ENCODE peak calls at places on chromosomes 1 and 21, in six cellular contexts. Z is OCI-LY7; L is hepatocyte; R is CD4-positive, alpha-beta T cell; O is sigmoid colon; M is fibroblast of lung. S is an unnamed sample.

GRCh38 chr21:28427356-28428022 is 565.2 kb downstream of the LTN1 start:
- DNase-seq in M (peak; percentile 43), L (no peak), R (no peak), O (no peak), Z (no peak), S (no peak)

GRCh38 chr1:211495584-211495983 is 3.6 kb upstream of the RD3 start:
- DNase-seq in Z (no peak), M (no peak), L (no peak), R (no peak), O (peak; percentile 25), S (no peak)

GRCh38 chr1:30192969-30193630 is 530.3 kb downstream of the MATN1 start:
- DNase-seq in M (no peak), R (no peak), O (no peak), L (no peak), Z (no peak), S (no peak)

GRCh38 chr1:25022361-25023189 is 92.5 kb upstream of the RUNX3 start:
- DNase-seq in M (peak; percentile 77), R (peak; percentile 92), L (peak; percentile 78), O (peak; percentile 83), Z (peak; percentile 86), S (peak; percentile 99)

GRCh38 chr1:211975152-211975941 is 60.0 kb downstream of the INTS7 start:
- DNase-seq in Z (no peak), R (no peak), O (no peak), L (no peak), M (no peak), S (no peak)

GRCh38 chr1:25703671-25704637 is 87.4 kb downstream of the MAN1C1 start:
- DNase-seq in O (peak; percentile 64), L (no peak), M (no peak), Z (peak; percentile 16), R (no peak), S (no peak)

GRCh38 chr21:21096956-21097355 is 98.7 kb downstream of the NCAM2 start:
- DNase-seq in M (peak; percentile 25), O (no peak), R (no peak), L (no peak), Z (no peak), S (no peak)

GRCh38 chr1:164051791-164052190 is 507.2 kb upstream of the PBX1 start:
- DNase-seq in M (no peak), R (no peak), Z (no peak), L (no peak), O (no peak), S (no peak)

DNA sequence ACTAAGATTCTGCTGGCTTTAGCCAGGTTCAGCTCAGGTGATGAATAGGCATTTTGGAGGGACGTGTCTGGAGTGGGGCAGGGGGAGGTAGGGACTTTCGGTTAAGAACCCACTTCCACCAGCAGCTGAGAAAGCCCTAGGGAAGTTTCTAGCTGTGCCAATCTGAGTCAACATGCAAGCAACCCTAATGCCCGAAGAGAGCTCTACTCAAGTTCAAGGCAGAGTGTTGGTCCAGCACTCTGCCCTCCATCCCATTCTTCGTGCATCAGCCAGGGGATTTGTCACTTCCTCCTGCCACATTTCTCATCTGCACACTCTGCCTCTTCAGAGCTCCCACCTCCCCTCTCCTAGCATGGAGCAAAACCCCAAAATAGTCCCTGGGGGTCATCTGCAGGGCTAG is 208.8 kb downstream of the HIVEP3 start:
- DNase-seq in R (no peak), L (no peak), Z (no peak), O (no peak), M (no peak), S (no peak)
- H3K27ac ChIP-seq in R (no peak overlapping the region), L (no peak overlapping the region), Z (no peak overlapping the region), O (no peak overlapping the region), M (no peak overlapping the region), S (no peak overlapping the region)

DNA sequence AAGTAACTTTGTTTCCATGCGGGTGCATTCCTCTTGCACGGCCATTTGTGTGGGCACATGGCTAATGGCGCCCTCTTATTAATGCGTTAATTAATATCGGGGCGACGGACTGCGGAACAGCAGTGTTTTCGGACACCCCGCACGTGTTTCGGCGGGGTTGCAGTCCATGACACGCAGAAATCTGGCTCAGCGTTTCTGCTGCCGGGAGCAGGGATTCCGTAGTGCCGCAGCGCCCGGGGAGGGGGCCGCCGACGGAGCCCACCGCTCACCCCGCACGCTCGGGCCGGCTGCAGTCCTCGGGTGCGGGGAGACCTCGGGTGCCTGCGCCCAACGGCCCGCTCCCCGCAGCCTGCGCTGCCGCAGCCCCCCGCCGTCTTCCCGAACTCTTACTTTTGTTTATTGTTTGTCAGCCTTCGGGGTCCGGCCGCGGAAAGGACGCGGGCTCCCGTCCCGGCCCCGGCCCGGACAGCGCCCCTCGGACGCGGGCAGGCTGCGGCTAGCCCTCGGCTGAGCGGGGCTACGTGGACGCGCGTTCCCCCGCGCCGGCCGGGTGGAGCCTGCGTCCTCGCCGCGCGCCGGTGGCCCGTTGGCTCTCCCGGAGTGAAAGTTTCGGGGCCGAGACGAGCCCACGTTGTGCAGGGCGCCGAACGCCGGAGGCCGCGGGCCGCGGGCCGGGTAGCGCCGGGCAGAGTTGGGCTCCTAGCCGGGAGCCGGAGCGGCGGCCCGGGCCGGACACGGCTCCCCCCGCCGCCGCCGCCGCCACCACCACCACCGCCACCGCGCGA is 845 bp downstream of the NFIA start:
- DNase-seq in M (no peak), R (no peak), Z (peak; percentile 18), O (no peak), L (peak; percentile 34), S (no peak)
- TF ChIP-seq CTCF in M (no peak), R (no peak), Z (no peak), O (no peak), L (no peak), S (no peak)

DNA sequence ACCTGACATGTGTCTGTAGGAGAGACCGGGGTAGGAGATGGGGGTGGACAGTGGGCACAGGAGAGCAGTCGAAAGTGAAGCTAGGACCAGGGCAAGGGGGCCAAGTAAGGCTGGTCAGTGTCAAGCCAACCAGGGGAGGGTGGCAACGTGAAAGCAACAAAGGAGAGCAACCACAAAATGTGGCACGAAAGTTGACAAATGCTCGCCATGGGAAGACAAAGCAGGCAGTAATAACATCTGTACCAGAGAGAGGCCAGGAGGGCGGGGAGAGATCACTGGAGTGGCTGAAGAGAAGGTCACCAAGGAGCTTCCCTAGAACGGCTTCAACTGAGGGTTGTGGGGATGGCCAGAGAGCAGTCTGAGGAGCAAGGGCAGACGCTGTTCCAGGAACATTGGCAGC is 17.0 kb downstream of the QSOX1 start:
- DNase-seq in M (no peak), L (no peak), O (peak; percentile 35), R (no peak), Z (no peak), S (no peak)
- H3K27ac ChIP-seq in M (no peak overlapping the region), L (no peak overlapping the region), O (no peak overlapping the region), R (no peak overlapping the region), Z (no peak overlapping the region), S (no peak overlapping the region)

DNA sequence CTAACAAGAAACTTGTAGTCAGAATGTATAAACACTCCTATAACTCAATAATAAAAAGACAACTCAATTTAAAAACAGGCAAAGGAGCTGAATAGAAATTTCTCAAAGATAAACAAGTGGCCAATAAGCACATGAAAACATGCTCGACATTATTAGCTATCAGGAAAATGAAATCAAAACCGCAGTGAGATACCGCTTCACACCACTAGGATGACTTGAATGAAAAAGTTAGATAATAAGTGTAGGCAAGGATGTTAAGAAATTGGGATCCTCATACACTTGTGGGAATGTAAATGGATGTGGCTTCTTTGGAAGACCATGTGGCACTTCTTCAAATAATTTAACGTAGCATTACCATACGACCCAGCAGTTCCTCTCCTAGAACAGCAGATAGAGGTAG is 8.9 kb downstream of the RALGPS2 start:
- DNase-seq in L (no peak), M (no peak), O (no peak), R (no peak), Z (no peak), S (no peak)
- TF ChIP-seq CTCF in L (no peak), M (peak; percentile 40), O (no peak), R (no peak), Z (peak; percentile 57), S (peak; percentile 43)

GRCh38 chr21:45969921-45970673 is 11.5 kb upstream of the COL6A1 start:
- DNase-seq in O (peak; percentile 55), L (no peak), Z (no peak), R (no peak), M (no peak), S (no peak)

GRCh38 chr21:45970674-45971486 is 10.7 kb upstream of the COL6A1 start:
- DNase-seq in R (peak; percentile 30), O (peak; percentile 88), Z (peak; percentile 10), L (peak; percentile 83), M (peak; percentile 58), S (no peak)

GRCh38 chr21:45972353-45972715 is 9.2 kb upstream of the COL6A1 start:
- DNase-seq in O (peak; percentile 83), L (peak; percentile 39), M (peak; percentile 31), R (no peak), Z (no peak), S (no peak)

GRCh38 chr21:45972716-45973474 is 8.7 kb upstream of the COL6A1 start:
- DNase-seq in R (no peak), L (peak; percentile 91), O (peak; percentile 93), Z (no peak), M (peak; percentile 95), S (peak; percentile 70)

GRCh38 chr21:45971487-45972352 is 9.8 kb upstream of the COL6A1 start:
- DNase-seq in Z (no peak), O (peak; percentile 94), L (peak; percentile 67), M (peak; percentile 92), R (no peak), S (no peak)
- H3K27ac ChIP-seq in Z (no peak overlapping the region), O (peak overlapping the region; percentile 97), L (peak overlapping the region; percentile 97), M (peak overlapping the region; percentile 96), R (no peak overlapping the region), S (no peak overlapping the region)

GRCh38 chr1:16988210-16988609 is 7.8 kb upstream of the MFAP2 start:
- DNase-seq in R (no peak), Z (no peak), L (no peak), M (no peak), O (no peak), S (no peak)

GRCh38 chr1:16989676-16990391 is 9.4 kb upstream of the MFAP2 start:
- DNase-seq in L (no peak), O (no peak), Z (no peak), M (no peak), R (no peak), S (no peak)

GRCh38 chr1:16984717-16985116 is 4.3 kb upstream of the MFAP2 start:
- DNase-seq in R (no peak), M (peak; percentile 80), O (peak; percentile 90), L (peak; percentile 84), Z (no peak), S (peak; percentile 59)

GRCh38 chr1:16986113-16986512 is 5.7 kb upstream of the MFAP2 start:
- DNase-seq in L (no peak), Z (no peak), M (no peak), R (no peak), O (no peak), S (no peak)

DNA sequence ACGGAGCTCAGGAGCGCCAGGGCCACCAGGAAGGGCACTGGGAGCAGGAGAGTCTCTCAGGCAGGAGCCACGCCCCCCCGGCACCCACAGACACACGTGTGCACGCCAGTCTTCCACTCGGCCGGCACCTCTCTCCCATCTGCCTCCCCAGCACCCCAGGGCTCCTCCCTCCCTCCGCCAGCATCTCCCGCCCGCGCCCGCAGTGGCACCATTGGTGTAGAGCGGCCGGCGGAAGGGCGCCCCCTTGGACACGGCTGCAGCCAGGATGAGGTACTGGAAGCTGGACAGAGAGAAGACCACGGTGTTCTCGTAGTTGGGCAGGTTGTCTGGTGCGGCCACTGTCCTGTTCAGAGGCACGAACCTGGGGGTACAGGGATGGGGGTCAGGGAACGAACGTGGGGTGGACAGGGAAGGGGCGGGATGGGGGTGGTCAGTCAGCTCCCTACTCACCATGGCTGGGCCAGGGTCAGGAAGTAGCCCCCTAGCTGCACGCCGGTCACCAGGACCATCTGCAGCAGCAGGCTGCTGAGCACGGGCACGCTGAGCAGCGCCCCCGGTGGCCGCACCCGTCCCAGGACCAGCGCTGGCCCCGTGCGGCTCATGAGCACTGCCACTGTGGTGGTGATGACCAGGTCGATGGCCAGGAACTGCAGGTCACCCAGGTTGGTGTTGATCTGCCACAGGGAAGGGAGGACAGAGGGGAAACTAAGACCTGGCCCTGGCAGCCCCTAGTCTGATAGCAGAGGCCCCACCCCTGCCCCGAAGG is 6.4 kb upstream of the MFAP2 start:
- DNase-seq in Z (no peak), M (no peak), O (no peak), L (no peak), R (no peak), S (no peak)
- TF ChIP-seq CTCF in Z (peak; percentile 72), M (peak; percentile 28), O (no peak), L (peak; percentile 32), R (no peak), S (peak; percentile 66)